ENCODE peak calls at places on chromosome 9, in seven cellular contexts. One of them, this sample, is unnamed.

GRCh38 chr9:16579872-16580432 is 290.5 kb downstream of the BNC2 start:
- DNase-seq in GM23338: no peak
- DNase-seq in lower lobe of right lung: no peak
- DNase-seq in MCF 10A: no peak
- DNase-seq in Peyer's patch: no peak
- DNase-seq in GM20000: no peak
- DNase-seq in cardiac fibroblast: no peak
- DNase-seq in this sample: no peak

GRCh38 chr9:71768388-71769174 is at the start of gene CEMIP2:
- DNase-seq in GM23338: peak; percentile 90
- DNase-seq in lower lobe of right lung: peak; percentile 94
- DNase-seq in MCF 10A: peak; percentile 93
- DNase-seq in Peyer's patch: peak; percentile 96
- DNase-seq in GM20000: peak; percentile 93
- DNase-seq in cardiac fibroblast: peak; percentile 91
- DNase-seq in this sample: peak; percentile 94

GRCh38 chr9:18829858-18830257 is 203.2 kb downstream of the SAXO1 start:
- DNase-seq in GM23338: no peak
- DNase-seq in lower lobe of right lung: no peak
- DNase-seq in MCF 10A: peak; percentile 11
- DNase-seq in Peyer's patch: no peak
- DNase-seq in GM20000: no peak
- DNase-seq in cardiac fibroblast: no peak
- DNase-seq in this sample: no peak

GRCh38 chr9:72978724-72979123 is 25.9 kb upstream of the ALDH1A1 start:
- DNase-seq in GM23338: no peak
- DNase-seq in lower lobe of right lung: no peak
- DNase-seq in MCF 10A: peak; percentile 60
- DNase-seq in Peyer's patch: no peak
- DNase-seq in GM20000: no peak
- DNase-seq in cardiac fibroblast: peak; percentile 36
- DNase-seq in this sample: no peak

GRCh38 chr9:4117835-4118610 is 181.8 kb downstream of the GLIS3 start:
- DNase-seq in GM23338: peak; percentile 61
- DNase-seq in lower lobe of right lung: peak; percentile 41
- DNase-seq in MCF 10A: no peak
- DNase-seq in Peyer's patch: peak; percentile 52
- DNase-seq in GM20000: peak; percentile 76
- DNase-seq in cardiac fibroblast: no peak
- DNase-seq in this sample: peak; percentile 19

GRCh38 chr9:84669293-84670105 is at the start of gene NTRK2:
- DNase-seq in GM23338: peak; percentile 64
- DNase-seq in lower lobe of right lung: no peak
- DNase-seq in MCF 10A: peak; percentile 6
- DNase-seq in Peyer's patch: no peak
- DNase-seq in GM20000: peak; percentile 66
- DNase-seq in cardiac fibroblast: peak; percentile 41
- DNase-seq in this sample: no peak

GRCh38 chr9:23563497-23563896 is 262.5 kb downstream of the ELAVL2 start:
- DNase-seq in GM23338: no peak
- DNase-seq in lower lobe of right lung: no peak
- DNase-seq in MCF 10A: no peak
- DNase-seq in Peyer's patch: no peak
- DNase-seq in GM20000: no peak
- DNase-seq in cardiac fibroblast: no peak
- DNase-seq in this sample: no peak

GRCh38 chr9:79237861-79238260 is 333.9 kb upstream of the TLE4 start:
- DNase-seq in GM23338: no peak
- DNase-seq in lower lobe of right lung: no peak
- DNase-seq in MCF 10A: no peak
- DNase-seq in Peyer's patch: no peak
- DNase-seq in GM20000: no peak
- DNase-seq in cardiac fibroblast: no peak
- DNase-seq in this sample: no peak

GRCh38 chr9:73155389-73155788 is 3.7 kb downstream of the ANXA1 start:
- DNase-seq in GM23338: no peak
- DNase-seq in lower lobe of right lung: no peak
- DNase-seq in MCF 10A: no peak
- DNase-seq in Peyer's patch: no peak
- DNase-seq in GM20000: no peak
- DNase-seq in cardiac fibroblast: no peak
- DNase-seq in this sample: no peak

GRCh38 chr9:134408389-134408788 is 82.1 kb downstream of the RXRA start:
- DNase-seq in GM23338: no peak
- DNase-seq in lower lobe of right lung: no peak
- DNase-seq in MCF 10A: no peak
- DNase-seq in Peyer's patch: no peak
- DNase-seq in GM20000: no peak
- DNase-seq in cardiac fibroblast: no peak
- DNase-seq in this sample: no peak

GRCh38 chr9:109497193-109498165 is 628 bp downstream of the PTPN3 start:
- DNase-seq in GM23338: peak; percentile 28
- DNase-seq in lower lobe of right lung: no peak
- DNase-seq in MCF 10A: peak; percentile 56
- DNase-seq in Peyer's patch: peak; percentile 55
- DNase-seq in GM20000: no peak
- DNase-seq in cardiac fibroblast: no peak
- DNase-seq in this sample: peak; percentile 52

GRCh38 chr9:13860926-13861325 is 453.0 kb downstream of the NFIB start:
- DNase-seq in GM23338: peak; percentile 15
- DNase-seq in lower lobe of right lung: no peak
- DNase-seq in MCF 10A: no peak
- DNase-seq in Peyer's patch: no peak
- DNase-seq in GM20000: no peak
- DNase-seq in cardiac fibroblast: peak; percentile 19
- DNase-seq in this sample: no peak

GRCh38 chr9:2787065-2787464 is 56.8 kb downstream of the PUM3 start:
- DNase-seq in GM23338: no peak
- DNase-seq in lower lobe of right lung: no peak
- DNase-seq in MCF 10A: peak; percentile 14
- DNase-seq in Peyer's patch: no peak
- DNase-seq in GM20000: no peak
- DNase-seq in cardiac fibroblast: peak; percentile 77
- DNase-seq in this sample: no peak

GRCh38 chr9:133825555-133826198 is 87.5 kb upstream of the SARDH start:
- DNase-seq in GM23338: no peak
- DNase-seq in lower lobe of right lung: no peak
- DNase-seq in MCF 10A: no peak
- DNase-seq in Peyer's patch: no peak
- DNase-seq in GM20000: no peak
- DNase-seq in cardiac fibroblast: peak; percentile 36
- DNase-seq in this sample: no peak

GRCh38 chr9:98080346-98080745 is 23.8 kb downstream of the NANS start:
- DNase-seq in GM23338: no peak
- DNase-seq in lower lobe of right lung: no peak
- DNase-seq in MCF 10A: no peak
- DNase-seq in Peyer's patch: no peak
- DNase-seq in GM20000: no peak
- DNase-seq in cardiac fibroblast: peak; percentile 12
- DNase-seq in this sample: no peak

GRCh38 chr9:89505795-89506385 is 8.0 kb upstream of the SEMA4D start:
- DNase-seq in GM23338: no peak
- DNase-seq in lower lobe of right lung: no peak
- DNase-seq in MCF 10A: no peak
- DNase-seq in Peyer's patch: no peak
- DNase-seq in GM20000: no peak
- DNase-seq in cardiac fibroblast: no peak
- DNase-seq in this sample: no peak

GRCh38 chr9:116323012-116323411 is 169.4 kb downstream of the PAPPA start:
- DNase-seq in GM23338: no peak
- DNase-seq in lower lobe of right lung: no peak
- DNase-seq in MCF 10A: no peak
- DNase-seq in Peyer's patch: no peak
- DNase-seq in GM20000: no peak
- DNase-seq in cardiac fibroblast: no peak
- DNase-seq in this sample: no peak

GRCh38 chr9:68802525-68803015 is 97.5 kb downstream of the PIP5K1B start:
- DNase-seq in GM23338: no peak
- DNase-seq in lower lobe of right lung: no peak
- DNase-seq in MCF 10A: no peak
- DNase-seq in Peyer's patch: peak; percentile 81
- DNase-seq in GM20000: peak; percentile 75
- DNase-seq in cardiac fibroblast: no peak
- DNase-seq in this sample: peak; percentile 32

GRCh38 chr9:81492710-81493447 is 196.5 kb downstream of the TLE1 start:
- DNase-seq in GM23338: no peak
- DNase-seq in lower lobe of right lung: no peak
- DNase-seq in MCF 10A: peak; percentile 91
- DNase-seq in Peyer's patch: no peak
- DNase-seq in GM20000: no peak
- DNase-seq in cardiac fibroblast: peak; percentile 97
- DNase-seq in this sample: no peak

GRCh38 chr9:87696641-87697040 is 29.3 kb upstream of the CTSL start:
- DNase-seq in GM23338: no peak
- DNase-seq in lower lobe of right lung: no peak
- DNase-seq in MCF 10A: no peak
- DNase-seq in Peyer's patch: no peak
- DNase-seq in GM20000: no peak
- DNase-seq in cardiac fibroblast: no peak
- DNase-seq in this sample: no peak

GRCh38 chr9:98951967-98952366 is 8.3 kb downstream of the COL15A1 start:
- DNase-seq in GM23338: no peak
- DNase-seq in lower lobe of right lung: no peak
- DNase-seq in MCF 10A: no peak
- DNase-seq in Peyer's patch: no peak
- DNase-seq in GM20000: no peak
- DNase-seq in cardiac fibroblast: no peak
- DNase-seq in this sample: no peak

GRCh38 chr9:89536618-89537017 is 38.7 kb upstream of the SEMA4D start:
- DNase-seq in GM23338: no peak
- DNase-seq in lower lobe of right lung: no peak
- DNase-seq in MCF 10A: no peak
- DNase-seq in Peyer's patch: no peak
- DNase-seq in GM20000: no peak
- DNase-seq in cardiac fibroblast: no peak
- DNase-seq in this sample: no peak

GRCh38 chr9:95197692-95198271 is 119.7 kb downstream of the FANCC start:
- DNase-seq in GM23338: no peak
- DNase-seq in lower lobe of right lung: no peak
- DNase-seq in MCF 10A: peak; percentile 88
- DNase-seq in Peyer's patch: no peak
- DNase-seq in GM20000: no peak
- DNase-seq in cardiac fibroblast: peak; percentile 59
- DNase-seq in this sample: no peak

GRCh38 chr9:87267251-87267679 is 230.4 kb upstream of the DAPK1 start:
- DNase-seq in GM23338: no peak
- DNase-seq in lower lobe of right lung: no peak
- DNase-seq in MCF 10A: no peak
- DNase-seq in Peyer's patch: no peak
- DNase-seq in GM20000: no peak
- DNase-seq in cardiac fibroblast: no peak
- DNase-seq in this sample: no peak

DNA sequence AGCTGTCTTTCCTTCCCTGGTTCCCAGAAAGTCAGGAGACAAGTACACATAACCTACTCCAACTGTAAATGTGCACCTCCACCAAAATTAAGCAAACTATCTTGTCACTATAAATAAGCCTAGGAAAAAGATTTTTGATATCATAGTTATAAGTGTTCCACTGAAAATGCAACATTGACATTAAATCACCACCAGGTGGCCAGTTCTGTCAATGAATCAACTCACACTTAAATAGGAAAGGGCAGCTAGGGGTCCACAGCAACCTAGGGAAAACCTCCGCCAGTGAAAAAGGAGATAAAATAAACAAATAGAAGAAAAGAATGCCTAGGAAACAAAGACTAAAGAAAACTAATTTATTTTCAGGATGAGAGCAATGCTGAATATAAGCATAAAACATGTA is 243.0 kb upstream of the PTPRD start:
- DNase-seq in GM23338: peak; percentile 76
- DNase-seq in lower lobe of right lung: no peak
- DNase-seq in MCF 10A: peak; percentile 26
- DNase-seq in Peyer's patch: no peak
- DNase-seq in GM20000: no peak
- DNase-seq in cardiac fibroblast: peak; percentile 50
- DNase-seq in this sample: no peak
- TF ChIP-seq CTCF in GM23338: peak; percentile 77
- TF ChIP-seq CTCF in lower lobe of right lung: no peak
- TF ChIP-seq CTCF in MCF 10A: peak; percentile 58
- TF ChIP-seq CTCF in Peyer's patch: no peak
- TF ChIP-seq CTCF in GM20000: no peak
- TF ChIP-seq CTCF in cardiac fibroblast: peak; percentile 42
- TF ChIP-seq CTCF in this sample: no peak

GRCh38 chr9:36866840-36867239 is 167.2 kb downstream of the PAX5 start:
- DNase-seq in GM23338: peak; percentile 42
- DNase-seq in lower lobe of right lung: no peak
- DNase-seq in MCF 10A: no peak
- DNase-seq in Peyer's patch: no peak
- DNase-seq in GM20000: no peak
- DNase-seq in cardiac fibroblast: no peak
- DNase-seq in this sample: no peak
- TF ChIP-seq CTCF in GM23338: peak; percentile 43
- TF ChIP-seq CTCF in lower lobe of right lung: no peak
- TF ChIP-seq CTCF in MCF 10A: no peak
- TF ChIP-seq CTCF in Peyer's patch: no peak
- TF ChIP-seq CTCF in GM20000: no peak
- TF ChIP-seq CTCF in cardiac fibroblast: peak; percentile 3
- TF ChIP-seq CTCF in this sample: no peak

DNA sequence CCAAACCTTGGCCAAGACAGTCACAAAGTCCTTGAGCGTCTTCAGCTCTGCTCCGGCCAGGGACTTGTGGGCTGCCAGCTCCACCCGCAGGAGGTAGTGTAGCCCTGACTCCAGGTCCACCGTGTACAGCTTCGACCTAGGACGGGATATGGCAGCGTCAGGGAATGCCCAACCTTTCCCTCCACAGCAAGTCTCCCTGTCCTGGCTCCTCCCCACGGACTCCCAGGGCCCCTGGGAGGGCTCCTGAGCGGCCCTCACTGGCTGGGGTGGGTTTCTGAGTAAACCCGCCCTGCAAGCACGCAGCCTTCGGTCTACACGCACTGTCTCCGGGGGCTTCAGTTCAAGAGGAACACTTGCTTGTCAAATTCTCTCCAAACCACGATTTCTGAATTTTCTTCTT is 13.7 kb upstream of the LHX3 start:
- DNase-seq in GM23338: no peak
- DNase-seq in lower lobe of right lung: no peak
- DNase-seq in MCF 10A: no peak
- DNase-seq in Peyer's patch: no peak
- DNase-seq in GM20000: no peak
- DNase-seq in cardiac fibroblast: no peak
- DNase-seq in this sample: no peak
- TF ChIP-seq CTCF in GM23338: peak; percentile 46
- TF ChIP-seq CTCF in lower lobe of right lung: no peak
- TF ChIP-seq CTCF in MCF 10A: no peak
- TF ChIP-seq CTCF in Peyer's patch: no peak
- TF ChIP-seq CTCF in GM20000: no peak
- TF ChIP-seq CTCF in cardiac fibroblast: no peak
- TF ChIP-seq CTCF in this sample: no peak

DNA sequence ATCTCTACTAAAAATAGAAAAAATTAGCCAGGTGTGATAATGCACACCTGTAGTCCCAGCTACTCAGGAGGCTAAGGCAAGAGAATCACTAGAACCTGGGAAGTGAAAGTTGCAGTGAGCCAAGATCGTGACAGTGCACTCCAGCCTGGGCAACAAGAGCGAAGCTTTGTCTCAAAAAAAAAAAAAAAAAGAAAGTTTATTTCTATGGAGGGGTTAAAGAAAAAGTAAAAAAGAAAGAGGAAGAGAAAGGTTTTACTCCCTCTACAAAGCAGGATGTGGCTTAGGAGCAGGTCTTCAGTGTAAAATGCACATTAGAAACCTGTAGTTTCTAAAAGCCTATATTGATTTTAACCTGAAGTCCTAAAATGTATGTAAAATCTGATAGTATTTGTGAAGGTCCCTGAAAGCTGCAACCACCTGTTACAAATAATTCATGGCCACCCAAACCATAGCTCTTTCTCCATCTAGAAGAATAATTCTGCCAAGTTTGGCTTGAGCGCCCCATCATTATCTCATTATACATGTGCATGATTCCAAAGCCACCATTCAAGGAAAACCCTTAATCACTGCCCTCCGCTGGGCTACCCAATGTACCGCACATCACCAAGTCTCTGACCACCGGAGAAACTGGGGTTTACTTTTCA is 3.4 kb downstream of the FNBP1 start:
- DNase-seq in GM23338: peak; percentile 30
- DNase-seq in lower lobe of right lung: no peak
- DNase-seq in MCF 10A: no peak
- DNase-seq in Peyer's patch: no peak
- DNase-seq in GM20000: peak; percentile 35
- DNase-seq in cardiac fibroblast: no peak
- DNase-seq in this sample: no peak
- TF ChIP-seq CTCF in GM23338: peak; percentile 29
- TF ChIP-seq CTCF in lower lobe of right lung: no peak
- TF ChIP-seq CTCF in MCF 10A: no peak
- TF ChIP-seq CTCF in Peyer's patch: no peak
- TF ChIP-seq CTCF in GM20000: no peak
- TF ChIP-seq CTCF in cardiac fibroblast: no peak
- TF ChIP-seq CTCF in this sample: no peak

This sample was measured in transverse colon.